ENCODE peak calls at places on chromosomes 3 and 15, in eight cellular contexts. J is non-pigmented ciliary epithelial cell; S is mammary epithelial cell; C is T-helper 9 cell; X is right cardiac atrium; D is activated CD4-positive, alpha-beta T cell treated with anti-CD3 and anti-CD28 coated beads, Interleukin-2, amount 50 U/mL, for 24 hours; W is mesenteric fat pad; Y is spleen. H is an unnamed sample.

GRCh38 chr15:87793736-87794135 is 462.8 kb downstream of the NTRK3 start:
- DNase-seq in C (no peak), X (no peak), D (no peak), W (no peak), S (no peak), Y (no peak), J (no peak), H (no peak)

GRCh38 chr3:108757404-108757982 is at the start of gene RETNLB:
- DNase-seq in S (no peak), C (no peak), Y (no peak), X (no peak), W (no peak), D (no peak), J (no peak), H (no peak)

GRCh38 chr3:59839810-59840515 is 790.1 kb upstream of the CFAP20DC start:
- DNase-seq in X (no peak), Y (no peak), S (no peak), J (no peak), D (no peak), W (no peak), C (no peak), H (no peak)

GRCh38 chr3:169923189-169923588 is 11.8 kb downstream of the SAMD7 start:
- DNase-seq in J (no peak), Y (no peak), D (no peak), C (no peak), X (peak), S (no peak), W (no peak), H (no peak)

GRCh38 chr3:177470200-177470941 is 273.1 kb upstream of the TBL1XR1 start:
- DNase-seq in D (no peak), J (peak), Y (no peak), S (no peak), C (no peak), W (no peak), X (no peak), H (no peak)

GRCh38 chr3:141979050-141979671 is 102.7 kb downstream of the ATP1B3 start:
- DNase-seq in W (no peak), S (peak), Y (no peak), J (no peak), C (no peak), X (no peak), D (no peak), H (no peak)

GRCh38 chr3:118808743-118809142 is 225.9 kb downstream of the IGSF11 start:
- DNase-seq in W (no peak), X (no peak), J (no peak), Y (no peak), C (no peak), S (no peak), D (no peak), H (no peak)

GRCh38 chr3:131221731-131222130 is 159.8 kb upstream of the NUDT16 start:
- DNase-seq in W (no peak), J (peak), Y (no peak), X (no peak), S (peak), D (no peak), C (no peak), H (no peak)

GRCh38 chr15:60972866-60973265 is 256.2 kb downstream of the RORA start:
- DNase-seq in D (no peak), Y (no peak), S (peak), J (peak), X (no peak), C (no peak), W (no peak), H (no peak)

GRCh38 chr15:56929933-56930332 is 11.5 kb downstream of the TCF12 start:
- DNase-seq in Y (no peak), J (no peak), X (no peak), C (no peak), S (peak), D (no peak), W (no peak), H (no peak)

GRCh38 chr15:68644088-68644904 is 65.5 kb downstream of the CORO2B start:
- DNase-seq in C (no peak), D (no peak), Y (no peak), X (no peak), S (peak), W (peak), J (peak), H (no peak)

GRCh38 chr3:129052675-129053074 is 7.9 kb upstream of the GP9 start:
- DNase-seq in Y (peak), J (no peak), X (peak), S (no peak), W (no peak), D (no peak), C (no peak), H (no peak)

GRCh38 chr3:156291269-156292123 is 171.1 kb downstream of the KCNAB1 start:
- DNase-seq in X (peak), J (no peak), W (no peak), D (no peak), Y (peak), S (peak), C (no peak), H (no peak)

GRCh38 chr3:69004183-69004582 is 9.3 kb downstream of the EOGT start:
- DNase-seq in Y (no peak), J (no peak), X (no peak), W (no peak), D (no peak), C (no peak), S (no peak), H (no peak)

GRCh38 chr3:187976361-187976900 is 177.5 kb upstream of the LPP start:
- DNase-seq in D (peak), C (no peak), J (no peak), X (no peak), W (no peak), S (no peak), Y (no peak), H (no peak)

GRCh38 chr3:177314897-177315296 is 117.6 kb upstream of the TBL1XR1 start:
- DNase-seq in W (no peak), S (no peak), Y (no peak), X (no peak), D (no peak), J (no peak), C (no peak), H (no peak)

GRCh38 chr3:98613616-98614015 is 20.2 kb upstream of the CPOX start:
- DNase-seq in D (no peak), W (no peak), Y (no peak), C (no peak), X (no peak), S (no peak), J (peak), H (no peak)

GRCh38 chr3:13712682-13713180 is 163.8 kb downstream of the FBLN2 start:
- DNase-seq in C (no peak), J (no peak), Y (peak), S (no peak), W (no peak), D (no peak), X (no peak), H (no peak)

GRCh38 chr3:68866157-68866556 is 66.2 kb downstream of the TAFA4 start:
- DNase-seq in C (no peak), X (no peak), J (no peak), Y (no peak), D (no peak), W (no peak), S (peak), H (no peak)

GRCh38 chr3:51719413-51720025 is 12.7 kb downstream of the GRM2 start:
- DNase-seq in X (no peak), D (no peak), J (no peak), W (no peak), Y (no peak), S (no peak), C (no peak), H (no peak)

GRCh38 chr3:158791259-158791920 is 10.5 kb upstream of the MFSD1 start:
- DNase-seq in W (no peak), X (peak), C (no peak), S (peak), Y (no peak), D (peak), J (no peak), H (peak)

GRCh38 chr3:94115482-94115881 is 52.6 kb downstream of the NSUN3 start:
- DNase-seq in D (no peak), Y (no peak), W (no peak), S (peak), X (no peak), C (no peak), J (no peak), H (peak)

GRCh38 chr3:40970067-40970466 is 229.2 kb upstream of the CTNNB1 start:
- DNase-seq in S (no peak), D (no peak), W (no peak), X (no peak), C (no peak), J (no peak), Y (no peak), H (no peak)

GRCh38 chr3:195906865-195907729 is 1.3 kb downstream of the TNK2 start:
- DNase-seq in J (no peak), C (peak), Y (peak), D (peak), W (no peak), X (no peak), S (peak), H (peak)

GRCh38 chr15:42591238-42591936 is 16.0 kb downstream of the STARD9 start:
- DNase-seq in X (no peak), C (no peak), J (no peak), S (no peak), Y (no peak), W (no peak), D (no peak), H (no peak)

GRCh38 chr3:29560031-29560430 is 279.2 kb downstream of the RBMS3 start:
- DNase-seq in W (no peak), S (no peak), D (no peak), Y (no peak), X (no peak), C (no peak), J (no peak), H (no peak)

GRCh38 chr3:183477801-183478456 is 49.5 kb upstream of the MCF2L2 start:
- DNase-seq in X (no peak), D (no peak), J (no peak), C (no peak), Y (no peak), S (peak), W (no peak), H (no peak)

GRCh38 chr15:69412701-69413100 is 1.4 kb upstream of the KIF23 start:
- DNase-seq in Y (no peak), D (no peak), X (no peak), J (no peak), W (no peak), C (no peak), S (no peak), H (no peak)

GRCh38 chr15:37517106-37517505 is 416.8 kb upstream of the MEIS2 start:
- DNase-seq in S (no peak), Y (no peak), C (no peak), X (no peak), D (no peak), J (no peak), W (no peak), H (no peak)

GRCh38 chr3:117871934-117872333 is 1162.4 kb downstream of the TUSC7 start:
- DNase-seq in C (no peak), D (no peak), W (no peak), S (no peak), J (no peak), Y (no peak), X (no peak), H (no peak)

GRCh38 chr3:33130144-33130543 is 16.3 kb downstream of the CRTAP start:
- DNase-seq in J (no peak), W (no peak), X (no peak), S (no peak), Y (no peak), D (no peak), C (no peak), H (no peak)

GRCh38 chr15:36361351-36361870 is 218.0 kb upstream of the CDIN1 start:
- DNase-seq in C (no peak), S (no peak), D (no peak), J (peak), W (no peak), Y (no peak), X (no peak), H (no peak)

GRCh38 chr3:108420926-108421325 is 89.5 kb downstream of the MYH15 start:
- DNase-seq in S (peak), D (no peak), Y (no peak), W (no peak), X (no peak), J (peak), C (no peak), H (no peak)

GRCh38 chr3:172882563-172882962 is 132.0 kb downstream of the ECT2 start:
- DNase-seq in D (no peak), J (no peak), C (no peak), W (no peak), S (no peak), X (no peak), Y (no peak), H (no peak)

H was measured in frontal cortex.